ENCODE peak calls at places on chromosomes 6 and 20, in seven cellular contexts. B, S, D, T, E, L and F are unnamed samples.

GRCh38 chr6:583116-583515 is 73.8 kb downstream of the HUS1B start:
- DNase-seq in D (no peak), T (no peak), S (no peak), E (no peak), L (no peak), B (no peak), F (no peak)

GRCh38 chr6:12363651-12364381 is 73.7 kb downstream of the EDN1 start:
- DNase-seq in B (no peak), T (no peak), D (no peak), L (peak; percentile 52), E (no peak), S (no peak), F (no peak)

GRCh38 chr20:36873498-36874189 is 2.3 kb upstream of the TLDC2 start:
- DNase-seq in D (no peak), S (no peak), B (no peak), T (no peak), E (no peak), L (no peak), F (no peak)

GRCh38 chr20:25274891-25275812 is 27.3 kb downstream of the PYGB start:
- DNase-seq in T (no peak), B (no peak), L (no peak), E (no peak), D (no peak), S (peak; percentile 41), F (no peak)

GRCh38 chr6:170067923-170068360 is 222.9 kb downstream of the DLL1 start:
- DNase-seq in L (no peak), E (no peak), T (no peak), B (no peak), S (no peak), D (no peak), F (no peak)

GRCh38 chr6:36907781-36908180 is 22.0 kb downstream of the C6orf89 start:
- DNase-seq in E (no peak), D (no peak), T (no peak), B (peak; percentile 59), S (peak; percentile 69), L (no peak), F (no peak)

GRCh38 chr20:12883507-12883885 is 125.3 kb upstream of the SPTLC3 start:
- DNase-seq in D (no peak), S (no peak), B (no peak), T (no peak), E (no peak), L (no peak), F (no peak)

GRCh38 chr6:72784071-72784470 is 162.2 kb downstream of the KCNQ5 start:
- DNase-seq in L (no peak), D (no peak), T (no peak), B (peak; percentile 17), S (no peak), E (no peak), F (no peak)

GRCh38 chr6:2162089-2162465 is 83.3 kb downstream of the GMDS start:
- DNase-seq in L (no peak), D (no peak), E (no peak), T (no peak), B (no peak), S (no peak), F (no peak)

GRCh38 chr6:24547243-24547642 is 52.5 kb downstream of the ALDH5A1 start:
- DNase-seq in T (no peak), S (no peak), B (peak; percentile 5), E (no peak), L (peak; percentile 32), D (peak; percentile 17), F (no peak)

GRCh38 chr6:134347916-134348805 is 30.2 kb upstream of the SGK1 start:
- DNase-seq in L (no peak), D (no peak), E (peak; percentile 65), T (no peak), S (no peak), B (peak; percentile 82), F (no peak)

GRCh38 chr6:104589940-104590339 is 269.8 kb downstream of the HACE1 start:
- DNase-seq in B (no peak), D (no peak), E (no peak), S (no peak), T (no peak), L (no peak), F (no peak)

GRCh38 chr6:19830171-19830570 is 7.0 kb upstream of the ID4 start:
- DNase-seq in B (peak; percentile 85), T (no peak), S (no peak), D (no peak), L (peak; percentile 46), E (no peak), F (no peak)

GRCh38 chr6:90493332-90493731 is 93.5 kb downstream of the MAP3K7 start:
- DNase-seq in D (no peak), T (no peak), L (no peak), B (peak; percentile 64), S (no peak), E (no peak), F (no peak)

GRCh38 chr6:136171207-136171606 is 78.9 kb downstream of the MTFR2 start:
- DNase-seq in S (no peak), E (no peak), T (no peak), D (no peak), B (no peak), L (no peak), F (no peak)

GRCh38 chr6:142763205-142763604 is 181.8 kb downstream of the HIVEP2 start:
- DNase-seq in T (no peak), L (no peak), S (no peak), B (peak; percentile 17), E (no peak), D (no peak), F (no peak)

GRCh38 chr6:40532349-40533028 is 54.7 kb downstream of the LRFN2 start:
- DNase-seq in D (no peak), E (no peak), T (no peak), L (no peak), B (no peak), S (no peak), F (no peak)

GRCh38 chr6:158283304-158284005 is 28.8 kb upstream of the TULP4 start:
- DNase-seq in B (peak; percentile 56), T (no peak), S (no peak), L (no peak), D (peak; percentile 30), E (no peak), F (no peak)

GRCh38 chr6:163393923-163394322 is 20.6 kb upstream of the QKI start:
- DNase-seq in L (no peak), E (no peak), S (no peak), T (no peak), D (no peak), B (no peak), F (no peak)

GRCh38 chr6:163391983-163392382 is 22.5 kb upstream of the QKI start:
- DNase-seq in E (no peak), S (no peak), L (no peak), B (no peak), D (no peak), T (no peak), F (no peak)

GRCh38 chr6:163389354-163389753 is 25.2 kb upstream of the QKI start:
- DNase-seq in E (no peak), B (no peak), L (no peak), D (no peak), T (no peak), S (no peak), F (no peak)

GRCh38 chr6:163392533-163392932 is 22.0 kb upstream of the QKI start:
- DNase-seq in B (peak; percentile 72), E (no peak), L (no peak), T (no peak), D (no peak), S (no peak), F (no peak)

DNA sequence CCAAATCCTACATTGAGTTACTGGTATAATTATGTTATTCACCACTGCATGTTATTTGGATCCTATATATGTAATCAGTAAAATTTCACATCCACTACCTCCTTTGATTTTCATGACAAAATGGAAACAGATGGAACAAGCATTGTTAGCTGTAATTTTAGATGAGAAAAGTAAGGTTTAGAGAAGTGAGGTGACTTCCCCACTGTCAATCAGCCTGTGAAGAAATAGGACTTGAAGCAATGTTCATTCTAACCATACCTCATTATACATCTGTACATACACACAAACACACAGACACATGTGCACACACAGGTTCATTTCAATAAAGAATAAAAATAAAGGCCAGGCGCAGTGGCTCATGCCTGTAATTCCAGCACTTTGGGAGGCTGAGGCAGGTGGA is 23.7 kb upstream of the QKI start:
- DNase-seq in S (no peak), T (no peak), B (no peak), D (no peak), L (no peak), E (no peak), F (no peak)
- TF ChIP-seq CTCF in S (no peak), T (no peak), B (no peak), D (no peak), L (no peak), E (no peak), F (no peak)

GRCh38 chr6:167472876-167473275 is 148.0 kb downstream of the TTLL2 start:
- DNase-seq in E (no peak), D (no peak), B (no peak), S (no peak), T (no peak), L (no peak), F (no peak)
- TF ChIP-seq CTCF in E (no peak), D (no peak), B (no peak), S (no peak), T (no peak), L (no peak), F (no peak)

GRCh38 chr6:28771401-28772267 is 152.2 kb downstream of the TRIM27 start:
- DNase-seq in L (no peak), S (no peak), B (no peak), E (no peak), D (peak; percentile 70), T (peak; percentile 79), F (no peak)
- TF ChIP-seq CTCF in L (peak; percentile 16), S (no peak), B (no peak), E (no peak), D (peak; percentile 56), T (no peak), F (peak; percentile 36)

DNA sequence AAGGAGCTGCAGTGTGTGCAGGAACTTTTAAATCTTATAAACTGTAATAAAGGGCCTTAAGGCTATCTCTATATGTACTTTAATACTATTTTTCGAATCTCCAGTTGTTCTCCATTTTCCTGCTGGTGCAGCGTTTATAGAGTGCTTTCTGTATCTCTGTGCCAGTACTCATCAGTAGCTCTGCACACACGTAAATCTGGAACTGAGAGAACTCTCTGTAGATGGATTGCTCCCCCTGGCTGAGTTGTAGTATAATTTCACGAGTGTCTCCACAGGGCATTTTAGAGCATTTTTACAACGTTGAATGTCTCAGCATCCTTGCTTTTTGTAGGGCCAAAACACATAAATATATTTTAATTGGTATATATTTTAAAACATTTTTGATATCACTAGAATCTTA is 256.5 kb downstream of the TRDN start:
- DNase-seq in L (peak; percentile 22), E (no peak), T (no peak), S (no peak), B (peak; percentile 14), D (peak; percentile 12), F (no peak)
- TF ChIP-seq CTCF in L (peak; percentile 46), E (no peak), T (no peak), S (peak; percentile 38), B (no peak), D (peak; percentile 42), F (peak; percentile 56)